ENCODE peak calls at places on chromosomes 11 and 22, in five cellular contexts. One of them, this sample, is unnamed.

GRCh38 chr22:44362249-44363040 is 49.7 kb upstream of the SHISAL1 start:
- DNase-seq in H1: no peak
- DNase-seq in HepG2: no peak
- DNase-seq in K562: no peak
- DNase-seq in GM12878: no peak
- DNase-seq in this sample: no peak

GRCh38 chr11:60966867-60967266 is 4.6 kb upstream of the CD6 start:
- DNase-seq in HepG2: no peak
- DNase-seq in GM12878: no peak
- DNase-seq in K562: no peak
- DNase-seq in H1: no peak
- DNase-seq in this sample: no peak

GRCh38 chr22:37930270-37930951 is 23.0 kb downstream of the C22orf23 start:
- DNase-seq in H1: no peak
- DNase-seq in K562: no peak
- DNase-seq in HepG2: no peak
- DNase-seq in GM12878: no peak
- DNase-seq in this sample: peak

GRCh38 chr22:39101226-39101625 is 4.2 kb downstream of the APOBEC3H start:
- DNase-seq in HepG2: no peak
- DNase-seq in K562: no peak
- DNase-seq in GM12878: no peak
- DNase-seq in H1: no peak
- DNase-seq in this sample: no peak

GRCh38 chr11:33897761-33898403 is 6.0 kb upstream of the LMO2 start:
- DNase-seq in GM12878: no peak
- DNase-seq in K562: peak
- DNase-seq in H1: no peak
- DNase-seq in HepG2: no peak
- DNase-seq in this sample: no peak

GRCh38 chr11:111000400-111001090 is 245.0 kb upstream of the POU2AF2 start:
- DNase-seq in K562: no peak
- DNase-seq in GM12878: no peak
- DNase-seq in H1: no peak
- DNase-seq in HepG2: no peak
- DNase-seq in this sample: no peak

GRCh38 chr11:67666303-67666645 is 8.1 kb downstream of the ALDH3B2 start:
- DNase-seq in H1: no peak
- DNase-seq in HepG2: no peak
- DNase-seq in K562: no peak
- DNase-seq in GM12878: no peak
- DNase-seq in this sample: no peak

GRCh38 chr22:41621099-41621910 is at the start of gene XRCC6:
- DNase-seq in K562: peak
- DNase-seq in GM12878: peak
- DNase-seq in HepG2: peak
- DNase-seq in H1: peak
- DNase-seq in this sample: peak

GRCh38 chr11:72812968-72813739 is 1.1 kb upstream of the ATG16L2 start:
- DNase-seq in GM12878: no peak
- DNase-seq in K562: peak
- DNase-seq in HepG2: peak
- DNase-seq in H1: peak
- DNase-seq in this sample: peak

GRCh38 chr11:117279711-117280376 is 11.3 kb upstream of the BACE1-AS start:
- DNase-seq in H1: no peak
- DNase-seq in GM12878: no peak
- DNase-seq in HepG2: no peak
- DNase-seq in K562: no peak
- DNase-seq in this sample: no peak

GRCh38 chr11:31355131-31355530 is 14.4 kb downstream of the DCDC1 start:
- DNase-seq in H1: no peak
- DNase-seq in GM12878: no peak
- DNase-seq in HepG2: no peak
- DNase-seq in K562: no peak
- DNase-seq in this sample: no peak

GRCh38 chr22:46052801-46053562 is 76.0 kb upstream of the WNT7B start:
- DNase-seq in H1: no peak
- DNase-seq in K562: no peak
- DNase-seq in GM12878: no peak
- DNase-seq in HepG2: no peak
- DNase-seq in this sample: peak

GRCh38 chr11:69511358-69512015 is 30.0 kb downstream of the LINC01488 start:
- DNase-seq in GM12878: no peak
- DNase-seq in HepG2: no peak
- DNase-seq in H1: no peak
- DNase-seq in K562: no peak
- DNase-seq in this sample: no peak

GRCh38 chr22:32700186-32700882 is 101.2 kb upstream of the TIMP3 start:
- DNase-seq in GM12878: no peak
- DNase-seq in HepG2: peak
- DNase-seq in H1: no peak
- DNase-seq in K562: no peak
- DNase-seq in this sample: no peak

GRCh38 chr22:22397875-22398524 is 110.5 kb downstream of the ZNF280B start:
- DNase-seq in GM12878: no peak
- DNase-seq in K562: no peak
- DNase-seq in HepG2: no peak
- DNase-seq in H1: no peak
- DNase-seq in this sample: no peak

GRCh38 chr22:40453676-40454075 is 83.3 kb downstream of the SGSM3 start:
- DNase-seq in K562: no peak
- DNase-seq in H1: no peak
- DNase-seq in GM12878: no peak
- DNase-seq in HepG2: no peak
- DNase-seq in this sample: no peak

GRCh38 chr22:46054878-46055158 is 77.9 kb upstream of the WNT7B start:
- DNase-seq in K562: no peak
- DNase-seq in H1: no peak
- DNase-seq in GM12878: no peak
- DNase-seq in HepG2: no peak
- DNase-seq in this sample: peak

GRCh38 chr11:103396237-103396636 is 287.0 kb downstream of the DYNC2H1 start:
- DNase-seq in H1: no peak
- DNase-seq in HepG2: no peak
- DNase-seq in K562: no peak
- DNase-seq in GM12878: no peak
- DNase-seq in this sample: no peak

GRCh38 chr11:94563176-94563847 is 3.9 kb upstream of the PIWIL4 start:
- DNase-seq in GM12878: no peak
- DNase-seq in HepG2: no peak
- DNase-seq in K562: peak
- DNase-seq in H1: no peak
- DNase-seq in this sample: no peak

GRCh38 chr22:22479999-22480532 is 28.5 kb downstream of the ZNF280B start:
- DNase-seq in H1: no peak
- DNase-seq in HepG2: no peak
- DNase-seq in K562: no peak
- DNase-seq in GM12878: no peak
- DNase-seq in this sample: no peak

GRCh38 chr11:96426356-96427103 is 36.7 kb downstream of the JRKL start:
- DNase-seq in K562: peak
- DNase-seq in HepG2: peak
- DNase-seq in GM12878: no peak
- DNase-seq in H1: no peak
- DNase-seq in this sample: no peak

GRCh38 chr11:102073253-102073652 is 26.0 kb downstream of the CFAP300 start:
- DNase-seq in H1: no peak
- DNase-seq in K562: no peak
- DNase-seq in GM12878: no peak
- DNase-seq in HepG2: no peak
- DNase-seq in this sample: no peak

GRCh38 chr22:39178206-39179111 is 26.0 kb upstream of the CBX7 start:
- DNase-seq in GM12878: no peak
- DNase-seq in H1: no peak
- DNase-seq in K562: no peak
- DNase-seq in HepG2: no peak
- DNase-seq in this sample: no peak

GRCh38 chr22:27317961-27318360 is 483.6 kb downstream of the MN1 start:
- DNase-seq in GM12878: no peak
- DNase-seq in K562: no peak
- DNase-seq in HepG2: no peak
- DNase-seq in H1: no peak
- DNase-seq in this sample: no peak

DNA sequence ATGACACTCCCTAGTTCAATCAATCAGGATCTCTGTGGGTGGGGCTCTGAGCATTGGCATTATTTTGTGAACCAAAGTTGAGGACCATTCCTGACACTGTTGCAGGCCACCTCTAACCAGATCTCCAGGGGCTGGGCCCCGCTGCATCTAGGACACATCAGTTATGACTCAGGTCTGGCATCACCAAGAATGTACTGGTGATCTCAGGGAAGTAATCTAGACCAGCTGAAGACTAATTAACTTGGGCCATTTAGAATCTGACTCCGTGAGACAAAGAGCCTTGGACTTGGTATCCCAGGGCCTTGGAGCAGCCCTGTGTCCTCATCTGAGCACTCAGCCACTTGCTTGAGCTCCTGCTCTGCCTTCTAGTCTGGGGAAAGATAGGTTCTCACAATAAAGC is 200.6 kb downstream of the KIRREL3 start:
- DNase-seq in HepG2: no peak
- DNase-seq in K562: no peak
- DNase-seq in H1: no peak
- DNase-seq in GM12878: no peak
- DNase-seq in this sample: no peak
- TF ChIP-seq ATF2 in HepG2: no peak
- TF ChIP-seq ATF2 in K562: no peak
- TF ChIP-seq ATF2 in H1: no peak
- TF ChIP-seq ATF2 in GM12878: no peak
- TF ChIP-seq ATF2 in this sample: no peak

DNA sequence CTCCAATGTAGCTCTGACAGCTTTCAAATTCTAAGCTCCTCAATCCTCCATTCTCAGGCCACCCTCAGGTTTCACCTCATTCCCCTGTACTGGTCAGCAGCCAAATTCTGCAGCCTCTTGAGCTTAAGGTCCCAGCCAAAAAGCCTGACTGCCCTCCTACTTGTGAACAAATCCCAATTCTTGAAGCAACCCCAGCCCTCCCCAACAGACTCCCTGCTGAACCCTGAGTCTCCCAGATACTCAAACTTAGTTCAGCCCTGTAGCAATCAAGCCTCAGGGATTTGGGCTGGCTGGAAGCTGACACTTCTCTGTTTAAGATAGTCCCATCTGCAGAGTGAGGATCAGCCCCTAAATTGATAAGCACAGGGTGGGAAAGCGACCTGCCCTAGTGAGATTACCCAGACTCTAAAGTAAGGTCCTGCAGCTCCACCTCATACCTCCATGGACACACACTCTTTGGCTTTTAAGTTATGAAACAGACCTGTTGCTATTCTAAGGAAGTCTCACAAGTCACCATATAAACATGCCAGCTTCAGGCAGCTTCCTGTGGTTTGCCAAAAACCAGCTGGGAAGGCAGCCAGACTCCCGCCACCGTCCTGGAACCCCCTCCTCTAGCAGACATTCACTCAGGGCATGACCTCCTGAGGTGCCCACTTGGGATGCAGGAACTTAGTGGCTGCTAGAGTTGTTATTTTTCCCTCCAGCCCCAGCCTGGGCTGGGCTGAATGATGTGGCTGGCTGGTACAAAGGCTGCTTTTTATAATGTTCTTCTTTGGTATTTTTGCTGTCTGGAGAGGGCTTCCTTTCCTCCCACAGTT is 82.5 kb upstream of the PICALM start:
- DNase-seq in GM12878: no peak
- DNase-seq in K562: peak
- DNase-seq in HepG2: no peak
- DNase-seq in H1: no peak
- DNase-seq in this sample: no peak
- TF ChIP-seq USF2 in GM12878: no peak
- TF ChIP-seq USF2 in K562: no peak
- TF ChIP-seq USF2 in HepG2: no peak
- TF ChIP-seq USF2 in H1: no peak
- TF ChIP-seq USF2 in this sample: no peak

GRCh38 chr22:17795661-17796548 is 21.6 kb upstream of the BID start:
- DNase-seq in K562: no peak
- DNase-seq in HepG2: no peak
- DNase-seq in H1: no peak
- DNase-seq in GM12878: no peak
- DNase-seq in this sample: no peak
- TF ChIP-seq ATF2 in K562: no peak
- TF ChIP-seq ATF2 in HepG2: no peak
- TF ChIP-seq ATF2 in H1: no peak
- TF ChIP-seq ATF2 in GM12878: peak
- TF ChIP-seq ATF2 in this sample: no peak

GRCh38 chr22:31691408-31691807 is 29.4 kb upstream of the PISD start:
- DNase-seq in GM12878: no peak
- DNase-seq in K562: no peak
- DNase-seq in H1: no peak
- DNase-seq in HepG2: no peak
- DNase-seq in this sample: no peak
- TF ChIP-seq USF2 in GM12878: no peak
- TF ChIP-seq USF2 in K562: no peak
- TF ChIP-seq USF2 in H1: no peak
- TF ChIP-seq USF2 in HepG2: no peak
- TF ChIP-seq USF2 in this sample: no peak

This sample was measured in WTC11.